ENCODE peak calls at places on chromosomes 6 and 20, in seven cellular contexts. V is AG09309, J is GM06990, P is cardiac fibroblast, E is Calu3, S is progenitor cell of endocrine pancreas, M is GM12864. I is an unnamed sample.
A peak's percentile ranks its signal among the peaks of the same experiment; 100 is the strongest.

GRCh38 chr20:49471397-49471796 is 11.1 kb downstream of the KCNB1 start:
- DNase-seq in J (no peak), M (no peak), V (no peak), P (no peak), S (no peak), E (no peak), I (no peak)

GRCh38 chr20:39909447-39909846 is 779.6 kb downstream of the MAFB start:
- DNase-seq in M (no peak), J (no peak), E (no peak), P (no peak), V (no peak), S (no peak), I (no peak)

GRCh38 chr20:41221614-41222218 is 84.4 kb downstream of the PLCG1 start:
- DNase-seq in M (no peak), P (no peak), V (no peak), J (no peak), S (no peak), E (no peak), I (no peak)

GRCh38 chr6:25689966-25690365 is 38.0 kb downstream of the SCGN start:
- DNase-seq in M (no peak), V (no peak), P (no peak), E (no peak), J (no peak), S (no peak), I (no peak)

GRCh38 chr6:115460913-115461312 is 599.8 kb downstream of the FRK start:
- DNase-seq in P (no peak), E (no peak), V (no peak), M (no peak), J (no peak), S (no peak), I (no peak)

GRCh38 chr20:62209850-62210495 is 10.1 kb downstream of the HRH3 start:
- DNase-seq in M (no peak), V (no peak), P (no peak), E (no peak), S (no peak), J (no peak), I (no peak)

GRCh38 chr6:41639556-41640371 is 1.5 kb downstream of the MDFI start:
- DNase-seq in V (no peak), E (no peak), M (no peak), P (no peak), S (no peak), J (no peak), I (no peak)

GRCh38 chr6:51717477-51717876 is 369.9 kb downstream of the PKHD1 start:
- DNase-seq in E (no peak), P (no peak), M (no peak), S (no peak), V (no peak), J (no peak), I (no peak)

GRCh38 chr20:11235058-11235457 is 561.3 kb upstream of the JAG1 start:
- DNase-seq in J (no peak), E (no peak), P (peak; percentile 52), S (no peak), V (peak; percentile 65), M (no peak), I (no peak)

GRCh38 chr20:17742426-17743130 is 42.8 kb downstream of the BANF2 start:
- DNase-seq in J (no peak), E (no peak), M (no peak), S (no peak), V (no peak), P (no peak), I (no peak)

GRCh38 chr6:53408826-53409225 is 60.1 kb upstream of the ELOVL5 start:
- DNase-seq in E (no peak), M (no peak), S (no peak), P (no peak), V (no peak), J (no peak), I (no peak)

DNA sequence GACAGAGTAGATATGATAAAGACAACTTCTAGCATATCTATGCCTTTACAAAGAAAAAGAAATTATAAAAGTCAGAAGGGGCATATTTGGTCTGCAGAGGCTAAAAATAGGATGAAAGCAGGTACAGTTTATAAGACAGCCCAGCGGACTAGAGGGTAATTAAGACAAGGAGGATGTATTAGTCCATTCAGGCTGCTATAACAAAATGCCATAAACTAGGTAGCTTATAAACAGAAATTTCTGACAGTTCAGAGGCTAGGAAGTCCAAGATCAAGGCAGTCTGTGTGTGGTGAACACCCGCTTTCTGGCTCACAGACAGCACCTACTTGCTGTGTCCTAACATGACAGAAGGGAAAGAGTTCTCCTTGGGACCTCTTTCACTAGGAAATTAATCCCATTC is 5.7 kb downstream of the HBS1L start:
- DNase-seq in S (no peak), P (no peak), E (no peak), M (no peak), V (no peak), J (no peak), I (no peak)
- TF ChIP-seq CTCF in S (no peak), P (no peak), E (no peak), M (no peak), V (no peak), J (no peak), I (no peak)

DNA sequence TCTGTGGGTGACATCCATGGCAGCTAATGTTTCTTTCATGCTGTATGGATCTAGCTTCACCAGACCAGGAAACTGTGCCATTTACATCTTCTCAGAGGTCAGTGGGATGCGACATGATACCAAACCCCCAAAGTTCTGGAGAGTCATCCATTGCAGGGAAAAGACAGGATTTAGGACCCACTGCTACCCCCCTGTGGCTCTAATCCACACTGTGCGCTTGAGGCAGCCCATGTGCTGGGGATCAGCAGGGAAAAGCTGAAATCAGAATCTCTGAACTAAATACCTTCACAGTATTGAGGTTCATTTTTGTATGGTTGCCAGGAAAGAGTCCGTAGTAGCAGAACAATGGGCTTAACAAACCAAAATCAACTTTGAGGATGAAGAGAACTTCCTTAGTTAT is 164.4 kb downstream of the TMEM242 start:
- DNase-seq in P (no peak), M (no peak), J (no peak), V (no peak), E (no peak), S (no peak), I (no peak)
- TF ChIP-seq CTCF in P (no peak), M (no peak), J (no peak), V (peak; percentile 2), E (no peak), S (peak; percentile 29), I (no peak)

DNA sequence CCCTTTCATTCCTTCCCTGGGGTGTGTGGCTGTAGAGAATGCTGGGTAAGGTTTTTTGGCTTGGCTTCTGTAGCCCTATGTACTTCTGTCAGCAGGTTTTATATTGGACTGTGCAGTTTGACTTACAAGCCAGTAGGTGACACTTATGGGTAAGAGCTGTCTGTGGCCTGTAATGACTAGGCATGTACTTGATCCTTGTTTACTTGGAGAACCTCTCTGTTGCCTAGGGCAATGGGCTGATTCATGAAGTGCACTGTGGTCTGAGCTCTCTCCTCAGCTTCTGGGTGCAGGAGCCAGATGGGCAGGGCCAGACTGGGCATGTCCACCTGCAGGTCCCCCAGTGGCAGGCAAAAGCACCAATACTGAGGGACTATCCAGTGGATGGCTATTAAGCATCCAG is 544.6 kb downstream of the ADGRB3 start:
- DNase-seq in V (no peak), M (no peak), S (no peak), J (peak; percentile 3), P (peak; percentile 9), E (no peak), I (no peak)
- TF ChIP-seq CTCF in V (no peak), M (peak; percentile 21), S (no peak), J (no peak), P (no peak), E (no peak), I (no peak)

GRCh38 chr6:106805771-106806170 is 168.8 kb downstream of the CD24 start:
- DNase-seq in E (no peak), J (no peak), S (no peak), P (no peak), V (no peak), M (no peak), I (no peak)

GRCh38 chr6:106808758-106809157 is 165.8 kb downstream of the CD24 start:
- DNase-seq in M (no peak), E (no peak), V (no peak), P (no peak), S (no peak), J (no peak), I (no peak)

GRCh38 chr6:106805017-106805335 is 169.6 kb downstream of the CD24 start:
- DNase-seq in V (no peak), M (no peak), J (no peak), E (no peak), S (no peak), P (no peak), I (no peak)

GRCh38 chr6:106811088-106811686 is 163.3 kb downstream of the CD24 start:
- DNase-seq in S (no peak), P (no peak), V (no peak), J (no peak), M (no peak), E (no peak), I (no peak)

GRCh38 chr6:106807946-106808611 is 166.4 kb downstream of the CD24 start:
- DNase-seq in S (no peak), J (no peak), V (no peak), M (no peak), P (no peak), E (no peak), I (no peak)
- TF ChIP-seq CTCF in S (no peak), J (no peak), V (no peak), M (no peak), P (no peak), E (no peak), I (no peak)

DNA sequence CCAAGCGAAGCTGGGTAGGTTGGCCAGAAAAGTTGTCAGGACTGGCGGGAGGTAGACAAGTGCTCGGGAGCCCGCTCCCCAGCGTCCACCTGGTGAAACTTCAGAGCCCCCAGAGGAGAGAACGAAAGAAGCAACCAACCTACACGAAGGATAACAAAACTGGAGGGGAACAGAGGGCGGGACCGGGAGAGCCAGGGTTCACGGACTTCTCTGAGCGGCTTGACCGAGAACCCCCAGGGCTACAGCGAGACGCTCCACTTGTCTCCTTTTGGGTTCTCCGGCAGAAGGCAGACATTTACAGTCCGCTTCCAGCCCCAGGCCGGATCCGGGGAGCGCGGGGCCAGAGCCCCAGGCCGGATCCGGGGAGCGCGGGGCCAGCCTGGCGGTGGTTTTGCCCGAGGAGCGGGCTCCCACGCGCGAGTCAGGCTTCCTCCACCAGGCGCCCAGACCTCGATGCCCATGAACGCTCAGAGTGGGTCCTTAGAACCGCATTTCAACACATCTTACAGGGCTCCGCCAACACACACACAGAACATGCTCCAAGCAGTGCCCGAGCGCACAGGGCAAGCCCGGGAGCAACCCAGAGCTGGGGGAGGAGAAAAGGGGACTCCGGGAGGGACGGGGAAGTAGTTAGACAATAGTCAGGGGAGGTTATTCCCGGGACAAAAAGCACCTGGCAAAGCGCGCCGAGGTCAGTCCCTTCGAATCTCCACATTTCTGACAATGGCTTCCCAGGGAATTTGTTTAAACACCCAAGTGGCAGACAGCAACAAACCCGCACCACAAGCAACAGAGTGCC is 1.1 kb downstream of the PTPRK start:
- DNase-seq in P (peak; percentile 63), E (peak; percentile 63), V (no peak), J (peak; percentile 18), M (no peak), S (peak; percentile 28), I (peak; percentile 20)
- TF ChIP-seq CTCF in P (peak; percentile 14), E (no peak), V (peak; percentile 29), J (no peak), M (no peak), S (peak; percentile 35), I (no peak)

I was measured in GM13976.